ENCODE peak calls at places on chromosomes 1 and 21, in seven cellular contexts. F is AG10803, G is colonic mucosa, X is bronchial epithelial cell, S is OCI-LY7, R is esophagus squamous epithelium, V is left ventricle myocardium inferior. W is an unnamed sample.

GRCh38 chr1:84141177-84142003 is 2.7 kb upstream of the PRKACB start:
- DNase-seq in X (peak), S (peak), V (no peak), R (no peak), G (no peak), F (no peak), W (no peak)

GRCh38 chr1:199512037-199512710 is 515.3 kb upstream of the NR5A2 start:
- DNase-seq in R (no peak), S (peak), X (no peak), V (no peak), G (no peak), F (no peak), W (peak)

GRCh38 chr1:57976218-57976617 is 552.4 kb upstream of the DAB1 start:
- DNase-seq in V (no peak), S (no peak), X (no peak), F (no peak), G (no peak), R (no peak), W (no peak)

GRCh38 chr1:234617135-234617985 is 7.4 kb upstream of the IRF2BP2 start:
- DNase-seq in V (no peak), X (no peak), G (no peak), F (peak), S (no peak), R (no peak), W (no peak)

GRCh38 chr1:3943806-3944620 is 43.9 kb upstream of the C1orf174 start:
- DNase-seq in F (no peak), R (no peak), G (no peak), X (no peak), S (no peak), V (no peak), W (no peak)

GRCh38 chr1:115811140-115811828 is 29.6 kb downstream of the NHLH2 start:
- DNase-seq in S (no peak), G (peak), V (no peak), X (no peak), F (no peak), R (no peak), W (no peak)

GRCh38 chr1:9164537-9164910 is 35.6 kb upstream of the GPR157 start:
- DNase-seq in F (peak), X (no peak), G (no peak), S (no peak), R (no peak), V (no peak), W (no peak)

GRCh38 chr1:177940682-177941081 is 29.2 kb downstream of the SEC16B start:
- DNase-seq in F (no peak), G (no peak), R (no peak), X (no peak), S (no peak), V (no peak), W (no peak)

GRCh38 chr1:185291159-185291558 is 25.9 kb downstream of the IVNS1ABP start:
- DNase-seq in R (no peak), F (no peak), S (no peak), V (no peak), G (no peak), X (no peak), W (no peak)

GRCh38 chr1:180310095-180310494 is 80.0 kb downstream of the LHX4 start:
- DNase-seq in S (no peak), X (peak), R (no peak), V (no peak), F (peak), G (no peak), W (no peak)

GRCh38 chr21:25708467-25709065 is 26.1 kb downstream of the ATP5PF start:
- DNase-seq in R (no peak), V (no peak), S (peak), G (peak), F (peak), X (peak), W (no peak)

GRCh38 chr1:159122005-159122621 is 45.5 kb upstream of the AIM2 start:
- DNase-seq in F (peak), X (peak), S (no peak), R (no peak), V (no peak), G (no peak), W (no peak)

GRCh38 chr21:25331286-25331685 is 276.0 kb downstream of the MRPL39 start:
- DNase-seq in X (no peak), S (no peak), F (peak), G (no peak), V (no peak), R (no peak), W (no peak)

GRCh38 chr1:162872981-162873380 is 12.0 kb upstream of the CCDC190 start:
- DNase-seq in V (no peak), F (no peak), R (no peak), X (no peak), G (no peak), S (no peak), W (no peak)

GRCh38 chr1:55063562-55063942 is 24.2 kb downstream of the PCSK9 start:
- DNase-seq in F (no peak), S (no peak), G (no peak), X (no peak), R (no peak), V (no peak), W (no peak)

GRCh38 chr1:204153667-204154066 is 1.8 kb upstream of the ETNK2 start:
- DNase-seq in R (no peak), V (no peak), S (no peak), G (no peak), F (no peak), X (no peak), W (no peak)

GRCh38 chr21:30710499-30710898 is 8.1 kb downstream of the KRTAP21-3 start:
- DNase-seq in R (no peak), S (no peak), V (no peak), G (no peak), F (no peak), X (peak), W (no peak)

GRCh38 chr1:237679687-237680086 is 211.0 kb downstream of the ZP4 start:
- DNase-seq in G (no peak), F (no peak), V (no peak), X (no peak), R (no peak), S (no peak), W (no peak)

GRCh38 chr1:111719561-111720239 is 19.5 kb downstream of the INKA2 start:
- DNase-seq in X (peak), S (no peak), R (no peak), G (no peak), F (no peak), V (peak), W (no peak)

GRCh38 chr1:86991549-86992186 is 77.2 kb downstream of the HS2ST1 start:
- DNase-seq in S (no peak), R (no peak), X (no peak), G (no peak), V (no peak), F (no peak), W (no peak)

DNA sequence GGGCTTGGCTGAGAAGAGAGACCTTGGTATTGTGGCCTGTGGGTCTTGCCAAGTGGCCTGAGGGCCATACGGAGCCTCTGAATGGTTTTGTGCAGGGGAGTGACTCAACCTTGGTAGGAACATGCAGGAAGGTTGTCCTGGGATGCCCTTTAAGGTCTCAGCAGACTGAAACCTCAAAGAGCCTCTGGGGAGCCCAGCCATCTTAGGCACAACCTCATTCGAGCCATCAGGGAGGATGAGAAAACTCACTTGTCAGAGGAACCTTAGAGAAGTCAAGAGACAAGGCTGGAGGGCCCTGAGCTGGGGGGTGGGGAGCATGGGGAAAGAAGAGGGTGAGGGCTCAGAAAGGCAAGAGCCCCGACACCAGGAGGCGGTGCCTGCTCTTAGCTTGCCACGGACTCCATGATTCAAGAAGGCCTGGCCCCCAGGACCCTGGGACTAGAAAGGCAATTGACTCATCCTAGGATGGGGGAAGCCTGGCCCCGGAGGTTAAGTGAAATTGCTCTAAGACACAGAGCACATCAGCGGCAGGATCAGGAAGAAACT is 13.0 kb downstream of the IFI6 start:
- DNase-seq in X (peak), G (no peak), V (no peak), R (no peak), F (peak), S (peak), W (no peak)
- H3K4me3 ChIP-seq in X (no peak), G (no peak), V (peak), R (peak), F (peak), S (peak), W (peak)

GRCh38 chr21:32914424-32915070 is 111.2 kb upstream of the OLIG2 start:
- DNase-seq in X (no peak), S (no peak), F (no peak), R (no peak), V (no peak), G (no peak), W (no peak)
- H3K4me3 ChIP-seq in X (no peak), S (no peak), F (no peak), R (no peak), V (no peak), G (no peak), W (no peak)

GRCh38 chr1:44777969-44778635 is 2.8 kb downstream of the RPS8 start:
- DNase-seq in R (no peak), V (no peak), X (no peak), F (no peak), S (no peak), G (no peak), W (no peak)
- H3K4me3 ChIP-seq in R (no peak), V (peak), X (no peak), F (peak), S (peak), G (no peak), W (peak)

GRCh38 chr1:93124556-93125368 is 45.7 kb downstream of the MTF2 start:
- DNase-seq in V (no peak), R (no peak), G (no peak), X (no peak), S (no peak), F (no peak), W (no peak)
- H3K4me3 ChIP-seq in V (no peak), R (no peak), G (no peak), X (no peak), S (no peak), F (no peak), W (no peak)

DNA sequence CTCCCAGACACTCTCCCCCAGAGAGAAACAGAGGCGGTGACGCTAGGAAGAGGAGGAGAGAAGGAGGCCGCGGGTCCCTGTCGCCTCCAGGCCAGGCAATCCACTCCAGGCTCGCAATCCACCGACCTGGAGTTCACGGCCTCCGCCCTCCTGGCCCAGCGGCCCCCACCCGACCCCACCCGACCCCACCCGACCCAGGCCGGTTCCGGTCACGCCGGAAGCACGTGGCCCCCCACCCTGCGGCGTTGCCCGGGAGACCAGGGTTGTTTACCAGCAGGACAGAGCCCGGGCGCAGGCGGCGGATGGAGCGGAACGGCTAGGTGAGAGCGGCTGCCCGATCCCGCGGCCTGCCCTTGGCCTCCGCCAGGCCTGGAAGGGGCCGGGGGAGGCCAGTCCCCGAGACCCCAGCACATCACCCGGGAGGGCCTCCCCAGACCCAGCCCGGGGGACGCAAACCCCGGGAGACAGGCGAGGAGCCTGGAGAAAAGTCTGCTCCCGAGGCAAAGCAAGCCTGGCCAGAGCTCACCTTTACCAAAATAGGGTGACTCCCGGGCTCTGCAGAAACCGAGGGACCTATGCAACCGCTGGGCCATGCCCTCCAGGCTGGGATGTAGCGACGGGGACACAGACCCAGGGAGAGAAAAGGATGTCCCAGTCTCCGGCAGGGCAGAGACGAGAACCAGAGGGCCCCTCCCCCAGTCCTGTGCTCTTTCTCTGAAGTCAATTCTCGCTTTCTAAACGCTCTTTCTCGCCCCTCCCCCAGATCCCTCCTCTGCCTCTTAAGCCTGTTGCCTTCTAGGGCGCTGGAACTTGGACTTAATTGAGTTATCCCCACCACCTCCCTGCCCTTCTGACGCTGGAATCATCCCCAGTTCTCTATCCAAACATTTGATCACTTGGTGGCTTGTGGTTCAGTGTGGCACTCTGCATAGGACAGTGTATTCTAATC is at the start of the genes PLA2G2C and UBXN10:
- DNase-seq in G (peak), X (no peak), F (no peak), V (peak), S (peak), R (no peak), W (no peak)
- H3K4me3 ChIP-seq in G (peak), X (peak), F (no peak), V (peak), S (peak), R (peak), W (peak)

DNA sequence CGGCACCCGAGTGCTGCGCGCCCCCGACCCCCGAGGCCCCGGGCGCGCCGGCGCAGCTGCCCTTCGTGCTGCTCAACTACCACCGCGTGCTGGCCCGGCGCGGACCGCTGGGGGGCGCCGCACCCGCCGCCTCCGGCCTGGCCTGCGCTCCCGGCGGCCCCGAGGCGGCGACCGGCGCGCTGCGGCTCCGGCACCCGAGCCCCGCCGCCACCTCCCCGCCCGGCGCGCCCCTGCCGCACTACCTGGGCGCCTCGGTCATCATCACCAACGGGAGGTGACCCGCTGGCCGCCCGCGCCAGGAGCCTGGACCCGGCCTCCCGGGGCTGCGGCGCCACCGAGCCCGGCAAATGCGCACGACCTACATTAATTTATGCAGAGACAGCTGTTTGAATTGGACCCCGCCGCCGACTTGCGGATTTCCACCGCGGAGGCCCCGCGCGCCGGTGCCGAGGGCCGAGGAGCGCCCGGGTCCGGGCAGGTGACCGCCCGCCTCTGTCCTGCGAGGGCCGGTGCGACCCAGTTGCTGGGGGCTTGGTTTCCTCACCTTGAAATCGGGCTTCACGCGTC is 49.0 kb downstream of the SIM2 start:
- DNase-seq in S (no peak), F (peak), V (peak), X (no peak), G (peak), R (no peak), W (peak)
- H3K4me3 ChIP-seq in S (no peak), F (no peak), V (peak), X (peak), G (peak), R (peak), W (peak)